ENCODE peak calls at places on chromosomes 16 and 17, in five cellular contexts. M, V, A, R and H are unnamed samples.

GRCh38 chr16:85891033-85891775 is 7.8 kb upstream of the IRF8 start:
- DNase-seq in M (peak; percentile 76), V (no peak), A (no peak), R (no peak), H (no peak)

GRCh38 chr17:17042851-17043667 is 802 bp downstream of the MPRIP start:
- DNase-seq in M (no peak), V (peak; percentile 67), A (peak; percentile 46), R (peak; percentile 26), H (no peak)

GRCh38 chr17:53490447-53490968 is 332.2 kb upstream of the KIF2B start:
- DNase-seq in M (no peak), V (no peak), A (no peak), R (no peak), H (no peak)

GRCh38 chr16:20147091-20147490 is 73.4 kb upstream of the GPR139 start:
- DNase-seq in M (no peak), V (no peak), A (no peak), R (no peak), H (no peak)

GRCh38 chr17:65020284-65020683 is 36.3 kb downstream of the GNA13 start:
- DNase-seq in M (no peak), V (no peak), A (no peak), R (no peak), H (no peak)

GRCh38 chr16:56848056-56848936 is 16.7 kb upstream of the SLC12A3 start:
- DNase-seq in M (no peak), V (peak; percentile 83), A (no peak), R (no peak), H (no peak)

GRCh38 chr17:2438823-2439222 is 38.0 kb upstream of the MNT start:
- DNase-seq in M (no peak), V (peak; percentile 47), A (no peak), R (no peak), H (no peak)

GRCh38 chr17:50414808-50415207 is 11.2 kb upstream of the ACSF2 start:
- DNase-seq in M (no peak), V (peak; percentile 18), A (no peak), R (no peak), H (no peak)

GRCh38 chr17:78933959-78934568 is 8.9 kb upstream of the TIMP2 start:
- DNase-seq in M (peak; percentile 92), V (peak; percentile 95), A (no peak), R (no peak), H (no peak)

GRCh38 chr16:54594646-54595381 is 308.2 kb upstream of the IRX3 start:
- DNase-seq in M (no peak), V (no peak), A (no peak), R (no peak), H (no peak)

GRCh38 chr16:12907670-12908233 is 6.4 kb downstream of the SHISA9 start:
- DNase-seq in M (no peak), V (peak; percentile 11), A (peak; percentile 25), R (no peak), H (peak; percentile 72)

GRCh38 chr17:72576289-72576759 is 455.5 kb downstream of the SOX9 start:
- DNase-seq in M (no peak), V (no peak), A (no peak), R (no peak), H (peak; percentile 90)

GRCh38 chr17:7842950-7843535 is 9.0 kb downstream of the KDM6B start:
- DNase-seq in M (peak; percentile 52), V (peak; percentile 98), A (peak; percentile 56), R (no peak), H (peak; percentile 61)

GRCh38 chr17:45288825-45289224 is 26.9 kb upstream of the SPATA32 start:
- DNase-seq in M (no peak), V (no peak), A (no peak), R (no peak), H (no peak)

GRCh38 chr17:40323731-40324650 is 15.0 kb downstream of the RARA start:
- DNase-seq in M (no peak), V (peak; percentile 87), A (peak; percentile 70), R (peak; percentile 52), H (no peak)

GRCh38 chr17:1438593-1439083 is 17.4 kb downstream of the CRK start:
- DNase-seq in M (no peak), V (peak; percentile 45), A (no peak), R (no peak), H (no peak)

GRCh38 chr16:75264999-75265910 is 13.8 kb upstream of the BCAR1 start:
- DNase-seq in M (no peak), V (peak; percentile 32), A (no peak), R (no peak), H (no peak)

GRCh38 chr16:72199938-72200337 is 28.0 kb upstream of the PMFBP1 start:
- DNase-seq in M (no peak), V (no peak), A (no peak), R (no peak), H (no peak)

GRCh38 chr16:379183-379960 is 2.4 kb downstream of the PGAP6 start:
- DNase-seq in M (no peak), V (no peak), A (no peak), R (no peak), H (no peak)

GRCh38 chr16:85610059-85610445 is 3.1 kb upstream of the GSE1 start:
- DNase-seq in M (no peak), V (no peak), A (no peak), R (no peak), H (no peak)

GRCh38 chr16:8370374-8371015 is 219.8 kb downstream of the TMEM114 start:
- DNase-seq in M (no peak), V (no peak), A (no peak), R (no peak), H (no peak)

GRCh38 chr17:77749316-77749715 is 209.2 kb upstream of the TNRC6C start:
- DNase-seq in M (no peak), V (no peak), A (no peak), R (no peak), H (no peak)

GRCh38 chr16:85770741-85771140 is 19.8 kb upstream of the C16orf74 start:
- DNase-seq in M (no peak), V (no peak), A (no peak), R (no peak), H (no peak)